ENCODE peak calls at places on chromosomes 16 and 17, in nine cellular contexts. X is pancreas, D is cardiac muscle cell, W is B cell, F is AG04449, S is HFFc6, G is brain microvascular endothelial cell, V is upper lobe of left lung, P is left ventricle myocardium inferior. C is an unnamed sample.

GRCh38 chr16:2852003-2852730 is 5.8 kb downstream of the PRSS22 start:
- DNase-seq in P (no peak), V (peak; percentile 52), X (no peak), D (no peak), W (no peak), F (no peak), G (no peak), S (no peak), C (no peak)

GRCh38 chr17:42985225-42985624 is 4.9 kb downstream of the RUNDC1 start:
- DNase-seq in P (no peak), X (no peak), V (no peak), D (no peak), G (no peak), W (peak; percentile 69), F (no peak), S (no peak), C (no peak)

GRCh38 chr16:8924214-8924613 is 39.5 kb downstream of the USP7 start:
- DNase-seq in W (no peak), X (peak; percentile 73), S (no peak), G (no peak), F (no peak), D (no peak), P (peak; percentile 60), V (no peak), C (no peak)

GRCh38 chr17:28624148-28624547 is 10.2 kb upstream of the RSKR start:
- DNase-seq in G (no peak), D (no peak), V (no peak), W (no peak), X (no peak), S (no peak), F (no peak), P (no peak), C (no peak)

GRCh38 chr16:24013733-24014645 is 178.2 kb downstream of the PRKCB start:
- DNase-seq in X (no peak), G (no peak), P (no peak), W (peak; percentile 98), F (no peak), V (no peak), S (no peak), D (no peak), C (no peak)

GRCh38 chr17:80724723-80725388 is 180.2 kb downstream of the RPTOR start:
- DNase-seq in D (no peak), S (peak; percentile 39), P (no peak), V (no peak), G (peak; percentile 81), F (no peak), X (no peak), W (no peak), C (no peak)

GRCh38 chr17:4375039-4375748 is 8.7 kb upstream of the UBE2G1 start:
- DNase-seq in V (no peak), P (no peak), G (no peak), S (no peak), W (peak; percentile 80), D (no peak), F (no peak), X (no peak), C (no peak)

GRCh38 chr17:36133629-36134259 is 30.1 kb downstream of the CCL4 start:
- DNase-seq in W (no peak), X (no peak), D (no peak), S (no peak), P (no peak), F (no peak), G (no peak), V (no peak), C (no peak)

GRCh38 chr17:57551321-57552079 is 193.6 kb downstream of the CCDC182 start:
- DNase-seq in P (no peak), G (no peak), W (peak; percentile 95), X (no peak), S (no peak), F (no peak), D (no peak), V (no peak), C (no peak)

GRCh38 chr16:2946649-2947048 is 17.4 kb upstream of the KREMEN2 start:
- DNase-seq in P (no peak), V (no peak), S (no peak), F (no peak), D (no peak), G (no peak), X (no peak), W (no peak), C (no peak)

GRCh38 chr16:25035494-25036405 is 20.6 kb upstream of the ARHGAP17 start:
- DNase-seq in X (no peak), D (no peak), P (no peak), G (peak; percentile 68), S (peak; percentile 55), F (no peak), V (no peak), W (no peak), C (no peak)

GRCh38 chr17:5238333-5238732 is 3.7 kb upstream of the SCIMP start:
- DNase-seq in W (peak; percentile 62), P (no peak), F (no peak), S (no peak), X (no peak), D (no peak), G (no peak), V (no peak), C (no peak)

GRCh38 chr16:27286446-27286845 is 17.9 kb upstream of the NSMCE1 start:
- DNase-seq in P (no peak), F (peak; percentile 80), G (peak; percentile 93), W (no peak), S (peak; percentile 88), V (no peak), X (no peak), D (no peak), C (peak; percentile 74)

GRCh38 chr17:62641101-62641500 is 13.6 kb downstream of the MRC2 start:
- DNase-seq in P (no peak), S (no peak), V (no peak), D (no peak), W (no peak), G (no peak), F (no peak), X (no peak), C (no peak)

DNA sequence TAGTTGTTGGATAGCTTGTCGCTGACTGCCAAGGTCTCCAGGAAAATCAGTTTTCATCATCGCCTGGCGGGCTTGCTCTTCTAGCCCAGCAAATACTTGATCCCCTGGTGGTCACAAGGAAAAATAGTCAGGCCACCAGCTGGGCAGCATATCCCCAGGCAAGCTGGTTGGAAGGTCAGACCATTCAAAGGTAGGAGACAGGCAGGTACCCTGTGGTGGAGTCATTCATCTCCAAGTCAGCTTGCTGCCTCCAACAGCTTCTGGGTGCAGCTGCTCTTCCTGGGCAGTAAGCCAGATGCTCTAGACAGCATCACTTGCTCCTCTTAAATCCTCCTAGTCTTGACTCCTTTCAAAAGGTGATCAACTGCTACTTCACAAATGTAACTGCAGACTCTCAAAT is 16.0 kb downstream of the ZNF821 start:
- DNase-seq in G (no peak), W (no peak), F (no peak), X (no peak), D (no peak), V (no peak), S (no peak), P (no peak), C (no peak)
- TF ChIP-seq CTCF in G (peak; percentile 28), W (no peak), F (no peak), X (no peak), D (no peak), V (no peak), S (no peak), P (no peak), C (no peak)

DNA sequence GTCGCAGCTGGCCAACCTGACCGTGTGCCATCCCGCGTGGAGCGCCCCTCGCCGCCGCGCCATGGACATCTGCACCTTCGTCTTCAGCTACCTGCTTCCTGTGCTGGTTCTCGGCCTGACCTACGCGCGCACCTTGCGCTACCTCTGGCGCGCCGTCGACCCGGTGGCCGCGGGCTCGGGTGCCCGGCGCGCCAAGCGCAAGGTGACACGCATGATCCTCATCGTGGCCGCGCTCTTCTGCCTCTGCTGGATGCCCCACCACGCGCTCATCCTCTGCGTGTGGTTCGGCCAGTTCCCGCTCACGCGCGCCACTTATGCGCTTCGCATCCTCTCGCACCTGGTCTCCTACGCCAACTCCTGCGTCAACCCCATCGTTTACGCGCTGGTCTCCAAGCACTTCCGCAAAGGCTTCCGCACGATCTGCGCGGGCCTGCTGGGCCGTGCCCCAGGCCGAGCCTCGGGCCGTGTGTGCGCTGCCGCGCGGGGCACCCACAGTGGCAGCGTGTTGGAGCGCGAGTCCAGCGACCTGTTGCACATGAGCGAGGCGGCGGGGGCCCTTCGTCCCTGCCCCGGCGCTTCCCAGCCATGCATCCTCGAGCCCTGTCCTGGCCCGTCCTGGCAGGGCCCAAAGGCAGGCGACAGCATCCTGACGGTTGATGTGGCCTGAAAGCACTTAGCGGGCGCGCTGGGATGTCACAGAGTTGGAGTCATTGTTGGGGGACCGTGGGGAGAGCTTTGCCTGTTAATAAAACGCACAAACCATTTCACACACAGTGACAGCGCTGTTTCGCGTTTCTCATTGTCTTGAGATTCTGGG is 2.0 kb upstream of the ZACN start:
- DNase-seq in W (peak; percentile 56), V (peak; percentile 85), F (no peak), P (no peak), S (no peak), G (no peak), D (no peak), X (no peak), C (no peak)
- TF ChIP-seq CTCF in W (no peak), V (no peak), F (no peak), P (no peak), S (no peak), G (no peak), D (no peak), X (no peak), C (no peak)

GRCh38 chr16:30761928-30762902 is at the start of the genes CFAP119 and RNF40:
- DNase-seq in D (peak; percentile 97), W (peak; percentile 95), P (peak; percentile 95), G (peak; percentile 99), F (peak; percentile 88), S (peak; percentile 98), V (peak; percentile 98), X (peak; percentile 97), C (peak; percentile 94)
- TF ChIP-seq CTCF in D (no peak), W (no peak), P (no peak), G (no peak), F (no peak), S (no peak), V (no peak), X (no peak), C (no peak)

GRCh38 chr16:68146583-68146982 is 61.4 kb downstream of the NFATC3 start:
- DNase-seq in G (peak; percentile 41), V (no peak), F (no peak), P (no peak), S (no peak), X (no peak), D (peak; percentile 59), W (no peak), C (peak; percentile 32)

GRCh38 chr16:68147438-68147837 is 62.3 kb downstream of the NFATC3 start:
- DNase-seq in S (no peak), G (no peak), D (no peak), W (no peak), P (no peak), F (no peak), V (no peak), X (no peak), C (no peak)

GRCh38 chr16:68144008-68144407 is 58.8 kb downstream of the NFATC3 start:
- DNase-seq in P (no peak), F (no peak), D (no peak), W (no peak), V (no peak), S (no peak), G (no peak), X (no peak), C (no peak)

GRCh38 chr16:68155425-68155824 is 70.3 kb downstream of the NFATC3 start:
- DNase-seq in W (no peak), G (no peak), X (no peak), S (no peak), D (peak; percentile 52), V (no peak), P (no peak), F (no peak), C (no peak)

GRCh38 chr16:68149596-68149995 is 64.4 kb downstream of the NFATC3 start:
- DNase-seq in S (no peak), F (no peak), X (no peak), D (no peak), V (no peak), G (no peak), W (no peak), P (no peak), C (no peak)
- TF ChIP-seq CTCF in S (no peak), F (no peak), X (no peak), D (no peak), V (no peak), G (no peak), W (no peak), P (no peak), C (no peak)

C was measured in AG09319.